ENCODE peak calls at places on chromosomes 11 and 22, in ten cellular contexts. L, A, R, P, U, S, X, F, O and D are unnamed samples. For H3K4me1, the result is how much of the 10 kb centered on the place peaks cover.

GRCh38 chr22:50102946-50103345 is 13.1 kb downstream of the MOV10L1 start:
- DNase-seq in L (no peak), A (no peak), R (no peak), P (no peak), U (no peak), S (peak), X (peak), F (no peak), O (peak), D (no peak)

GRCh38 chr22:27383896-27384295 is 417.7 kb downstream of the MN1 start:
- DNase-seq in L (no peak), A (no peak), R (no peak), P (no peak), U (no peak), S (no peak), X (no peak), F (no peak), O (no peak), D (no peak)

GRCh38 chr22:41596776-41597634 is 7.4 kb upstream of the PMM1 start:
- DNase-seq in L (peak), A (peak), R (peak), P (peak), U (peak), S (peak), X (no peak), F (peak), O (peak), D (peak)

GRCh38 chr11:19913893-19914249 is 201.2 kb downstream of the NAV2 start:
- DNase-seq in L (no peak), A (no peak), R (no peak), P (no peak), U (no peak), S (no peak), X (no peak), F (no peak), O (no peak), D (no peak)

GRCh38 chr22:45977551-45978274 is 751 bp upstream of the WNT7B start:
- DNase-seq in L (peak), A (no peak), R (peak), P (peak), U (peak), S (peak), X (no peak), F (peak), O (no peak), D (peak)

GRCh38 chr22:46036558-46037408 is 59.8 kb upstream of the WNT7B start:
- DNase-seq in L (no peak), A (peak), R (peak), P (peak), U (no peak), S (peak), X (peak), F (peak), O (peak), D (no peak)

GRCh38 chr22:40635008-40635939 is 1.2 kb downstream of the MRTFA start:
- DNase-seq in L (no peak), A (peak), R (no peak), P (no peak), U (peak), S (peak), X (no peak), F (peak), O (no peak), D (no peak)

GRCh38 chr11:6655020-6655789 is 404 bp downstream of the DCHS1 start:
- DNase-seq in L (no peak), A (no peak), R (peak), P (peak), U (no peak), S (peak), X (no peak), F (peak), O (no peak), D (no peak)

DNA sequence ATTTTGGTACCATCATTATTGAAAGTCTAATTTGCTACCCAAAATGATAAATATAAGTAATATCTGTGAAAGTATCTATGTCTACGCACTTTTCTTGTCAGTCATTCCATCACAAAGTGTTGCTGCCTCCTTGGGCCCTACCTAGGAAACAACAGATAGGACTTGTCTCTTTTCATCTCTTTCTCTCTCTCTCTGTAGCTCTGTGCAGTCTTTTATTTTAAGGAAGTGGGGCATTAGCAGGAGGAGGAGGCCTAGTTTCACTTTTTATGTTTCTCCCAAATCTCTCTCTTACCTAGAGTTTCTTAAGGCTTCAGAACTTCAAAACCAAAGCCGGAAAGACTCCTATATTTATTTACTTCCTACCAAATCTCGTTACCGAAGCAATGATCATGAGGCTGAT is 354.8 kb upstream of the LUZP2 start:
- DNase-seq in L (no peak), A (no peak), R (no peak), P (no peak), U (no peak), S (no peak), X (no peak), F (peak), O (no peak), D (no peak)
- H2AFZ ChIP-seq in L (no peak), A (peak), R (no peak), P (no peak), U (no peak), S (no peak), X (no peak), F (no peak), O (no peak), D (no peak)

GRCh38 chr11:16982256-16982671 is 31.9 kb downstream of the PLEKHA7 start:
- DNase-seq in L (no peak), A (no peak), R (no peak), P (no peak), U (no peak), S (no peak), X (peak), F (no peak), O (no peak), D (no peak)
- H3K4me1 ChIP-seq in L (under half), A (under half), R (under half), P (under half), U (under half), S (under half), X (half or more), F (under half), O (under half), D (under half)

DNA sequence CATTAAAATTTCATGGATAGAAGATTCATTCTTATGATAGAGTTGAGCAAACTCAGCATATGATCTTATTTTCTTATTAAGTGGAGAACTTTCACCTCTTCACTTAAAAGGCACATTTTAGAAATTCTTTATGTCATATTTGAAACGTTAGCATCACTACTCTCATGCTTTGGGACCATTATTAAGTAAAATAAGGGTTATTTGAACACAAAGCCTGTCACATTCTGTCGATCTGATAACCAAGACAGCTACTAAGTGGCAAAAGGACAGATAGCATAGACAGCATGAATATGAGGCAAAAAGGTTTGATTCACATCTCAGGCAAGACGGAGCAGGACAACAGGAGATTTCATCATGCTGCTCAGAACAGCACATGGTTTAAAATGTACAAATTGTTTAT is 247.6 kb upstream of the ANO3 start:
- DNase-seq in L (no peak), A (no peak), R (no peak), P (no peak), U (no peak), S (no peak), X (no peak), F (no peak), O (no peak), D (no peak)
- H2AFZ ChIP-seq in L (no peak), A (no peak), R (no peak), P (no peak), U (no peak), S (no peak), X (no peak), F (no peak), O (no peak), D (no peak)

GRCh38 chr11:90510839-90511238 is 288.0 kb upstream of the CHORDC1 start:
- DNase-seq in L (no peak), A (no peak), R (no peak), P (no peak), U (no peak), S (no peak), X (no peak), F (no peak), O (no peak), D (no peak)

DNA sequence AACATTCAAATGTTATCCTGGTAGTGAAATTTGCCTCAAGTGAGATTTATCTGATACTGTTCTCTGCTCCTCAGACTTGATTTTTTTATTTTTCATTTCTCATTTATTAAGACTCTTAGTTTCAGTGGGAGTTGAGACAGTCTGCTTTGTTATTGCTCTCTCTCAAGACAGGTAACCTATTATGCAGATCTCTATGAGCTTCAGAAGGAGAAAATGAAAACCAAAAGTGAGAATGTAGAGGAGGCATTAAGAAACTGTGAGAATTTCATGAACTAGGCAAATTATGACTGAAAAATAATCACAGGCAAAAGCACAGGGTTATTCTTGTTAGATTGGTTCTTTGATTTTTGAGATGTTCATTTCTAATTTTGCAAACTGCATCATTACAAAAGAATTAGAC is 290.0 kb upstream of the CHORDC1 start:
- DNase-seq in L (no peak), A (no peak), R (no peak), P (no peak), U (no peak), S (no peak), X (peak), F (no peak), O (no peak), D (no peak)
- H3K4me1 ChIP-seq in L (under half), A (under half), R (under half), P (under half), U (under half), S (under half), X (under half), F (under half), O (under half), D (under half)

DNA sequence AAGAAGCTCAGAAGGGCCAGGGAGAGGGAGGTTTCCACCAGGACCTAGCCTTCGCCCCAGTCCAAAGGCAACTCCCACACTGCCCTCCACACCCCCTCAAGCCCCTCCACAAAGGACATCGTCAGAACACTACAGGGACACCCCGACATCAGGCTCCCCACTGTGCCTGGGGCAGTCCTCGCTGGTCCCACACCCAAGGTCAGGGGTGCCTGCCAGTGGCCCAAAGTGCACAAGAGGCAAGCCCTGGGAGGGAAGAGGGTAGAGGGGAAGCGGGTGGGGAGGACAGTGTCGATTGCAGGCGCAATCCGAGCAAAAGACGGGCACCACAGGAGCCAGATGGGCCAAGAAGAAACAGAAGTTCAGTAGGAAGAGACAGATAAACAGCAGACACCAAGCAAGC is 35.6 kb upstream of the JAM3 start:
- DNase-seq in L (no peak), A (no peak), R (no peak), P (no peak), U (no peak), S (no peak), X (no peak), F (no peak), O (no peak), D (no peak)
- H2AFZ ChIP-seq in L (peak), A (peak), R (no peak), P (peak), U (no peak), S (peak), X (no peak), F (peak), O (no peak), D (no peak)